ENCODE peak calls at places on chromosomes 3 and 15, in ten cellular contexts. F, C, Q, N, U, M, R, A, L and I are unnamed samples.

GRCh38 chr3:151584603-151585002 is 123.7 kb upstream of the IGSF10 start:
- DNase-seq in F (peak), C (no peak), Q (no peak), N (peak), U (no peak), M (no peak), R (no peak), A (no peak), L (no peak), I (no peak)

GRCh38 chr3:14237431-14237830 is 58.8 kb downstream of the LSM3 start:
- DNase-seq in F (no peak), C (no peak), Q (no peak), N (no peak), U (no peak), M (no peak), R (no peak), A (no peak), L (no peak), I (no peak)

GRCh38 chr15:75197062-75197630 is 4.5 kb upstream of the C15orf39 start:
- DNase-seq in F (no peak), C (no peak), Q (no peak), N (no peak), U (no peak), M (no peak), R (no peak), A (no peak), L (no peak), I (no peak)

GRCh38 chr15:38072507-38073277 is 138.3 kb downstream of the TMCO5A start:
- DNase-seq in F (no peak), C (no peak), Q (no peak), N (peak), U (peak), M (no peak), R (peak), A (peak), L (peak), I (peak)

GRCh38 chr3:53581671-53582070 is 87.3 kb downstream of the CACNA1D start:
- DNase-seq in F (no peak), C (peak), Q (no peak), N (no peak), U (no peak), M (no peak), R (no peak), A (no peak), L (no peak), I (no peak)

GRCh38 chr3:125591116-125591755 is 4.1 kb downstream of the OSBPL11 start:
- DNase-seq in F (no peak), C (no peak), Q (no peak), N (peak), U (no peak), M (no peak), R (no peak), A (no peak), L (peak), I (no peak)

GRCh38 chr3:87792532-87793321 is 266.1 kb downstream of the CGGBP1 start:
- DNase-seq in F (no peak), C (no peak), Q (no peak), N (no peak), U (peak), M (no peak), R (no peak), A (peak), L (no peak), I (no peak)

GRCh38 chr3:95319921-95320494 is 1257.1 kb downstream of the NSUN3 start:
- DNase-seq in F (peak), C (no peak), Q (no peak), N (no peak), U (no peak), M (no peak), R (no peak), A (no peak), L (no peak), I (no peak)

GRCh38 chr3:132029182-132029902 is 5.5 kb downstream of the CPNE4 start:
- DNase-seq in F (no peak), C (no peak), Q (peak), N (peak), U (peak), M (peak), R (no peak), A (peak), L (peak), I (peak)

GRCh38 chr3:59290358-59290757 is 240.5 kb upstream of the CFAP20DC start:
- DNase-seq in F (no peak), C (no peak), Q (no peak), N (no peak), U (no peak), M (no peak), R (no peak), A (no peak), L (no peak), I (no peak)

GRCh38 chr3:152779649-152780048 is 55.3 kb upstream of the P2RY1 start:
- DNase-seq in F (no peak), C (no peak), Q (no peak), N (peak), U (no peak), M (no peak), R (no peak), A (no peak), L (no peak), I (no peak)

GRCh38 chr3:67551366-67552016 is 102.9 kb downstream of the SUCLG2 start:
- DNase-seq in F (no peak), C (no peak), Q (no peak), N (no peak), U (no peak), M (no peak), R (no peak), A (no peak), L (peak), I (no peak)

GRCh38 chr3:156630081-156630772 is 44.2 kb upstream of the TIPARP start:
- DNase-seq in F (no peak), C (no peak), Q (peak), N (peak), U (no peak), M (no peak), R (no peak), A (no peak), L (no peak), I (no peak)